ENCODE peak calls at places on chromosomes 3 and 15, in seven cellular contexts. T is CD8-positive, alpha-beta T cell; S is aorta; E is GM23338; J is cardiac muscle cell; L is CD8-positive, alpha-beta memory T cell; W is BE2C. G is an unnamed sample.

GRCh38 chr3:170049146-170050000 is 11.6 kb downstream of the GPR160 start:
- DNase-seq in L (no peak), W (no peak), J (no peak), T (no peak), S (no peak), E (no peak), G (no peak)

GRCh38 chr3:29279830-29280229 is 1.0 kb upstream of the RBMS3 start:
- DNase-seq in J (peak; percentile 53), T (no peak), W (no peak), S (peak; percentile 50), E (no peak), L (no peak), G (no peak)

GRCh38 chr3:58386966-58387365 is 46.7 kb downstream of the PDHB start:
- DNase-seq in E (peak; percentile 30), J (peak; percentile 90), T (no peak), W (no peak), S (peak; percentile 57), L (no peak), G (peak; percentile 29)

GRCh38 chr3:26369133-26369532 is 253.4 kb upstream of the LRRC3B start:
- DNase-seq in W (no peak), J (no peak), T (no peak), S (no peak), E (peak; percentile 49), L (no peak), G (no peak)

GRCh38 chr3:134059680-134060560 is 30.2 kb upstream of the SLCO2A1 start:
- DNase-seq in E (no peak), S (no peak), T (no peak), L (no peak), W (no peak), J (no peak), G (no peak)

GRCh38 chr3:45100998-45101407 is 45.2 kb downstream of the CDCP1 start:
- DNase-seq in T (no peak), J (peak; percentile 79), S (no peak), L (no peak), E (no peak), W (no peak), G (no peak)

GRCh38 chr3:152328841-152329240 is 60.1 kb downstream of the MBNL1 start:
- DNase-seq in E (no peak), J (peak; percentile 89), T (no peak), L (no peak), S (no peak), W (no peak), G (peak; percentile 62)

GRCh38 chr3:12886106-12886679 is 44.8 kb upstream of the RPL32 start:
- DNase-seq in L (no peak), S (no peak), E (no peak), T (peak; percentile 35), J (no peak), W (no peak), G (no peak)

GRCh38 chr3:71444028-71444860 is 139.3 kb downstream of the FOXP1 start:
- DNase-seq in S (peak; percentile 83), W (peak; percentile 72), T (peak; percentile 87), E (no peak), L (peak; percentile 45), J (peak; percentile 73), G (no peak)

GRCh38 chr3:89560546-89560945 is 453.1 kb downstream of the EPHA3 start:
- DNase-seq in E (no peak), T (no peak), W (no peak), L (no peak), J (peak; percentile 94), S (no peak), G (no peak)

GRCh38 chr15:68401496-68402431 is 30.2 kb downstream of the ITGA11 start:
- DNase-seq in L (no peak), J (no peak), T (no peak), E (no peak), W (no peak), S (no peak), G (no peak)

GRCh38 chr3:17891139-17891850 is 148.9 kb upstream of the TBC1D5 start:
- DNase-seq in E (no peak), W (no peak), T (no peak), L (no peak), S (no peak), J (no peak), G (peak; percentile 4)

GRCh38 chr15:36877796-36878744 is 222.3 kb downstream of the MEIS2 start:
- DNase-seq in T (no peak), W (no peak), L (no peak), E (peak; percentile 63), J (no peak), S (peak; percentile 45), G (no peak)

GRCh38 chr3:32243519-32243918 is 5.0 kb downstream of the CMTM8 start:
- DNase-seq in W (no peak), E (no peak), S (no peak), T (no peak), J (no peak), L (no peak), G (no peak)

GRCh38 chr3:72633101-72633500 is 215.1 kb downstream of the SHQ1 start:
- DNase-seq in T (no peak), W (no peak), J (no peak), E (no peak), L (no peak), S (no peak), G (no peak)

GRCh38 chr3:82133070-82133606 is 371.7 kb upstream of the GBE1 start:
- DNase-seq in S (peak; percentile 58), J (peak; percentile 80), E (peak; percentile 78), W (peak; percentile 56), T (peak; percentile 23), L (peak; percentile 2), G (peak; percentile 3)

GRCh38 chr3:139414608-139415224 is 25.3 kb upstream of the COPB2 start:
- DNase-seq in L (no peak), W (no peak), T (no peak), E (no peak), S (no peak), J (no peak), G (no peak)

DNA sequence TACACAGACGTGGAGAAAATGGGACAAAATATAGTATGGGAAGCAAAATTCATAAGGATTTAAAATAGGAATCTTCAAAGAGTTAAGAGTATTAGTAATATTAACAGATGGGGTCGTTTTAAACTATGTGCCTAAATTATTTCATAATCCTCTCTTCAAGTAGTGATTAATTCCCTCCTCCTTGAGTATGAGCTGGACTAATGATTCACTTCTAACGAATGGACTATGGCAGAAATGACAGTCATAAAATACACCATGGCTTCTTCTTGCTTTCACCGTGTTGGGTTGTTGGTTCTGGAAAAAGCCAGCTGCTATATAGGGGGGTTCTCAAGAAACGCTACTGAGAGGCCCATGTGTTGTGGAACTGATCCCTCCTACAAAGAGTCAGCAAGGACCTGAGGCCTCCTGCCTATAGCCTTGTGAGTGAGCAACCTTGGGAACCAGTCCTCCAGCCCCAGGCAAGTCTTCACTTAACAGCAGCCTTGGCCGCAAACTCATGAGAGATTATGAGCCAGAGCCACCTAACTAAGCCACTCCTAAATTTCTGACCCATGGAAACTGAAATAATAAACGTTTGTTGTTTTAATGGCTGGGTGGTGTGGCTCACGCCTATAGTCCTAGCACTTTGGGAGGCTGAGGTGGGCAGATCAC is 64.8 kb upstream of the ABHD2 start:
- DNase-seq in E (no peak), T (no peak), W (no peak), J (peak; percentile 19), L (no peak), S (no peak), G (no peak)
- H3K4me3 ChIP-seq in E (no peak overlapping the region), T (no peak overlapping the region), W (no peak overlapping the region), J (no peak overlapping the region), L (no peak overlapping the region), S (no peak overlapping the region), G (no peak overlapping the region)

GRCh38 chr15:85838655-85839054 is 43.9 kb upstream of the KLHL25 start:
- DNase-seq in W (no peak), T (no peak), S (no peak), E (no peak), L (no peak), J (no peak), G (no peak)

GRCh38 chr15:85839637-85840036 is 44.9 kb upstream of the KLHL25 start:
- DNase-seq in J (no peak), E (no peak), S (no peak), T (no peak), W (no peak), L (no peak), G (no peak)

GRCh38 chr15:85837881-85838280 is 43.2 kb upstream of the KLHL25 start:
- DNase-seq in J (no peak), W (no peak), S (no peak), T (no peak), E (no peak), L (no peak), G (no peak)

GRCh38 chr15:85840802-85841152 is 46.1 kb upstream of the KLHL25 start:
- DNase-seq in E (no peak), L (no peak), J (no peak), W (no peak), T (no peak), S (no peak), G (no peak)

DNA sequence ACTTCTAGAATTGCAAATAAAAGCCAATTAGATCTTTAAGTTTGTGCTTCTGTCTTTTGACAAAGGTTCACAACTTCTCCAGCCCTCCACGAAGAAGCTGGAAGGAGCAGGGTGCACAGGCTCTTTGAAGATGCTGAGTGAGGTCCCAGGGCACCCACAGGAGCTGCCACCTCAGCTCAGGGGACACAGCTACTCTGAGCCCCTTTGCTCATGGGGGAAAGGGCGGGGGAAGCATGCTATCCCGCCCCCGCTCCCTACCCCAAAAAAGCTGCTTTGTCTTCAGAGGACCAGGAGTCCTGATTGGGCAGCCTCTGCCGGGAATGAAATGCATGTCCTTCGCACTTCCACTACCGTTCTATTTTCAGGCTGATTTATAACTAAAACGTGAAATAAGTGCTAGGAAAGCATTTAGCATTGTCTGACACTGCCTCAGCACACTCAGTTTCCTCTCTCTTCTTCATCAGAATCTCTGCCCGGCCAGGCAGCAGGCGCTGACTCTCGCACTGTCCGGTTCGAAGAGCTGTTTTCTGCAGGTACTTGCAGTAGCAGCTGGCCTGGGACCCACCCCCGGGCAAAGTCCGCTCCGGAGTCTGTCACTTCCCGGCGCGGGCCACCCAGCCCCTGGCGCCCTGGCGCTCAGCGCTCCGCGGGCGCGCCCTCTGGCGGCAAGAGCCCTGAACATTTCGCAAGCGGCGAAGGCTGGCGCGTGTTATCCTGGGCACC is 45.5 kb upstream of the KLHL25 start:
- DNase-seq in L (peak; percentile 69), W (peak; percentile 91), S (peak; percentile 89), E (peak; percentile 94), J (peak; percentile 69), T (peak; percentile 70), G (no peak)
- H3K4me3 ChIP-seq in L (peak overlapping the region; percentile 54), W (peak overlapping the region; percentile 43), S (no peak overlapping the region), E (peak overlapping the region; percentile 46), J (peak overlapping the region; percentile 14), T (peak overlapping the region; percentile 33), G (peak overlapping the region; percentile 38)

GRCh38 chr15:51731549-51732267 is 5.7 kb downstream of the LYSMD2 start:
- DNase-seq in W (no peak), E (peak; percentile 15), J (peak; percentile 82), T (peak; percentile 49), S (no peak), L (no peak), G (no peak)
- H3K4me3 ChIP-seq in W (no peak overlapping the region), E (no peak overlapping the region), J (no peak overlapping the region), T (peak overlapping the region; percentile 38), S (peak overlapping the region; percentile 43), L (peak overlapping the region; percentile 59), G (no peak overlapping the region)

GRCh38 chr15:85704021-85704420 is 90.7 kb downstream of the KLHL25 start:
- DNase-seq in J (no peak), W (no peak), S (no peak), L (no peak), T (peak; percentile 32), E (no peak), G (no peak)
- H3K4me3 ChIP-seq in J (no peak overlapping the region), W (no peak overlapping the region), S (no peak overlapping the region), L (no peak overlapping the region), T (no peak overlapping the region), E (no peak overlapping the region), G (no peak overlapping the region)